ENCODE peak calls at places on chromosome 7, in ten cellular contexts. Y is GM12878; A is CD8-positive, alpha-beta T cell; B is colonic mucosa; D is neuronal stem cell; T is gastrocnemius medialis; J is Caco-2; H is brain microvascular endothelial cell; P is right lobe of liver; K is heart left ventricle. X is an unnamed sample.
A peak's percentile ranks its signal among the peaks of the same experiment; 100 is the strongest.

GRCh38 chr7:24831240-24831639 is 74.0 kb upstream of the GSDME start:
- DNase-seq in Y (no peak), A (no peak), B (no peak), D (no peak), T (no peak), J (no peak), H (no peak), P (no peak), K (no peak), X (no peak)

GRCh38 chr7:72326365-72326764 is 85.8 kb downstream of the CALN1 start:
- DNase-seq in Y (no peak), A (no peak), B (no peak), D (no peak), T (no peak), J (no peak), H (no peak), P (no peak), K (no peak), X (no peak)

GRCh38 chr7:130734525-130735272 is 692 bp upstream of the KLF14 start:
- DNase-seq in Y (no peak), A (no peak), B (no peak), D (no peak), T (no peak), J (no peak), H (no peak), P (no peak), K (no peak), X (peak; percentile 52)

GRCh38 chr7:157514306-157514705 is 177.5 kb downstream of the DNAJB6 start:
- DNase-seq in Y (no peak), A (no peak), B (no peak), D (no peak), T (no peak), J (no peak), H (no peak), P (no peak), K (no peak), X (peak; percentile 44)

GRCh38 chr7:138460176-138460648 is at the start of gene TRIM24:
- DNase-seq in Y (no peak), A (peak; percentile 92), B (peak; percentile 96), D (no peak), T (peak; percentile 94), J (no peak), H (no peak), P (peak; percentile 99), K (peak; percentile 98), X (peak; percentile 98)

GRCh38 chr7:111998326-111998725 is 207.9 kb downstream of the DOCK4 start:
- DNase-seq in Y (no peak), A (no peak), B (no peak), D (no peak), T (no peak), J (no peak), H (no peak), P (no peak), K (no peak), X (no peak)

GRCh38 chr7:80916770-80917681 is 1.8 kb downstream of the SEMA3C start:
- DNase-seq in Y (no peak), A (no peak), B (no peak), D (no peak), T (no peak), J (no peak), H (peak; percentile 77), P (no peak), K (no peak), X (no peak)

GRCh38 chr7:130959743-130960207 is 225.8 kb upstream of the KLF14 start:
- DNase-seq in Y (no peak), A (no peak), B (no peak), D (no peak), T (no peak), J (no peak), H (peak; percentile 83), P (no peak), K (no peak), X (no peak)

GRCh38 chr7:24982917-24983316 is 2.9 kb upstream of the OSBPL3 start:
- DNase-seq in Y (no peak), A (no peak), B (no peak), D (no peak), T (no peak), J (no peak), H (no peak), P (no peak), K (no peak), X (peak; percentile 30)

GRCh38 chr7:326845-327304 is 36.9 kb downstream of the FOXL3 start:
- DNase-seq in Y (no peak), A (no peak), B (peak; percentile 64), D (no peak), T (no peak), J (peak; percentile 80), H (peak; percentile 24), P (no peak), K (no peak), X (no peak)

GRCh38 chr7:28782362-28782761 is 175.8 kb downstream of the TRIL start:
- DNase-seq in Y (no peak), A (no peak), B (no peak), D (no peak), T (no peak), J (no peak), H (no peak), P (no peak), K (no peak), X (no peak)

GRCh38 chr7:108236681-108237415 is 106.7 kb upstream of the LAMB4 start:
- DNase-seq in Y (no peak), A (no peak), B (no peak), D (no peak), T (no peak), J (no peak), H (no peak), P (no peak), K (no peak), X (no peak)

GRCh38 chr7:82430518-82431465 is 12.8 kb downstream of the CACNA2D1 start:
- DNase-seq in Y (no peak), A (no peak), B (no peak), D (no peak), T (no peak), J (no peak), H (no peak), P (no peak), K (no peak), X (no peak)

GRCh38 chr7:94228223-94228622 is 166.5 kb upstream of the COL1A2 start:
- DNase-seq in Y (no peak), A (no peak), B (no peak), D (no peak), T (no peak), J (no peak), H (no peak), P (no peak), K (no peak), X (peak; percentile 7)

GRCh38 chr7:136293272-136293671 is 316.1 kb upstream of the MTPN start:
- DNase-seq in Y (peak; percentile 16), A (no peak), B (no peak), D (no peak), T (no peak), J (no peak), H (no peak), P (no peak), K (no peak), X (no peak)
- H3K4me3 ChIP-seq in Y (no peak overlapping the region), A (no peak overlapping the region), B (no peak overlapping the region), D (no peak overlapping the region), T (no peak overlapping the region), J (no peak overlapping the region), H (no peak overlapping the region), P (no peak overlapping the region), K (no peak overlapping the region), X (no peak overlapping the region)

GRCh38 chr7:151468214-151469023 is 28.5 kb upstream of the CRYGN start:
- DNase-seq in Y (no peak), A (no peak), B (no peak), D (no peak), T (no peak), J (no peak), H (no peak), P (no peak), K (no peak), X (no peak)
- H3K36me3 ChIP-seq in Y (peaks cover 31% of the 10 kb centered on the region), A (peaks cover 23% of the 10 kb centered on the region), B (no peaks in the 10 kb centered on the region), D (peaks cover 40% of the 10 kb centered on the region), T (peaks cover 63% of the 10 kb centered on the region), J (peaks cover 6% of the 10 kb centered on the region), H (peaks cover 58% of the 10 kb centered on the region), P (peaks cover 29% of the 10 kb centered on the region), K (peaks cover 83% of the 10 kb centered on the region), X (peaks cover 19% of the 10 kb centered on the region)

GRCh38 chr7:107069457-107069856 is 25.0 kb downstream of the PRKAR2B start:
- DNase-seq in Y (no peak), A (no peak), B (no peak), D (no peak), T (no peak), J (no peak), H (no peak), P (no peak), K (no peak), X (no peak)

GRCh38 chr7:107065929-107066247 is 21.4 kb downstream of the PRKAR2B start:
- DNase-seq in Y (no peak), A (no peak), B (no peak), D (no peak), T (no peak), J (no peak), H (no peak), P (no peak), K (no peak), X (no peak)

GRCh38 chr7:107070710-107071109 is 26.2 kb downstream of the PRKAR2B start:
- DNase-seq in Y (no peak), A (no peak), B (no peak), D (no peak), T (no peak), J (no peak), H (no peak), P (no peak), K (no peak), X (no peak)

GRCh38 chr7:107071129-107071528 is 26.6 kb downstream of the PRKAR2B start:
- DNase-seq in Y (no peak), A (no peak), B (no peak), D (no peak), T (no peak), J (no peak), H (no peak), P (no peak), K (no peak), X (no peak)

GRCh38 chr7:107068156-107068555 is 23.7 kb downstream of the PRKAR2B start:
- DNase-seq in Y (no peak), A (no peak), B (no peak), D (no peak), T (no peak), J (no peak), H (no peak), P (no peak), K (no peak), X (no peak)
- H3K27me3 ChIP-seq in Y (peaks cover 2% of the 10 kb centered on the region), A (no peaks in the 10 kb centered on the region), B (no peaks in the 10 kb centered on the region), D (no peaks in the 10 kb centered on the region), T (no peaks in the 10 kb centered on the region), J (no peaks in the 10 kb centered on the region), H (no peaks in the 10 kb centered on the region), P (no peaks in the 10 kb centered on the region), K (no peaks in the 10 kb centered on the region), X (no peaks in the 10 kb centered on the region)

DNA sequence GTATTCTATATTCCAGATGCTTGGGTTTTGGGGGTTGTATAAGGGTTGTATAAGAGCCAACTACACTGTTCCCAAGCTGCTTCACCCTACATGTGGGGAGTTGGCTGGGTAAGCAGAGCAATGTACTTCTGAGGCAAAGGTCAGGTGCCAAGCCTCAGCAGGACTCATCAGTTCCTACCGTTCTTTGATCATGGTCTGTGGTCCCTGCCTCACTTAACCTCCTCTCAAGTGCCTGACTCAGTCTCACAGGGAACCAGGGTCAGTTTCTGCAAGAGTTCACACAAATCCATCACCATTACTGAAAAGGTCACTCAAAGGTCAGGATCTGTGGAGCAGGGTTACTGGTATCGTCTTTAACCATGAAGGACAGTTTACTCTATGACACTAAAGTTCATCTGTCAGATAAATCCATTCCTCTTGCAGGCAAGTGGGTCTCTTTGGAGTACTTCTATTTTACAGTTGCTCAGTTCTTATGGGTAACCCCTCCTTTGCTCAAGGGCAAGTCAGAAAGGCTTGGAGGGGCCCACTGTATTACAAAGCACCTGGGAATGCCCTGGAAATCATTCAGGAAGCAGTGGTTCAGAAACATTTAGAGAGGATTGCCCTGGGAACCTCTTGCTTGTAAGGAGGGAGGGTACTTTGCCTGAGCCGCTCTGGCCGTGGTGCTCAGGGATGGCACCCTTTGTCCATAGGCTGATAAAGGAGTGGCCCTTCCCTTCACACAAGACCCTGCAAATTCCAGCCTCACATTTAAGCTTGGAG is 184.3 kb upstream of the CDCA7L start:
- DNase-seq in Y (no peak), A (no peak), B (no peak), D (no peak), T (no peak), J (no peak), H (no peak), P (no peak), K (no peak), X (no peak)
- H3K4me3 ChIP-seq in Y (no peak overlapping the region), A (no peak overlapping the region), B (no peak overlapping the region), D (no peak overlapping the region), T (no peak overlapping the region), J (no peak overlapping the region), H (no peak overlapping the region), P (no peak overlapping the region), K (no peak overlapping the region), X (no peak overlapping the region)